ENCODE peak calls at places on chromosomes 5 and 9, in four cellular contexts. One of them, this sample, is unnamed.

GRCh38 chr5:68295772-68296171 is 80.2 kb downstream of the PIK3R1 start:
- DNase-seq in T-helper 17 cell: no peak
- DNase-seq in effector memory CD8-positive, alpha-beta T cell: no peak
- DNase-seq in T-helper 22 cell: no peak
- DNase-seq in this sample: no peak

GRCh38 chr9:84851935-84852585 is 182.5 kb downstream of the NTRK2 start:
- DNase-seq in T-helper 17 cell: no peak
- DNase-seq in effector memory CD8-positive, alpha-beta T cell: no peak
- DNase-seq in T-helper 22 cell: no peak
- DNase-seq in this sample: no peak

GRCh38 chr5:170565077-170565476 is 61.3 kb downstream of the KCNIP1 start:
- DNase-seq in T-helper 17 cell: no peak
- DNase-seq in effector memory CD8-positive, alpha-beta T cell: no peak
- DNase-seq in T-helper 22 cell: no peak
- DNase-seq in this sample: no peak

GRCh38 chr5:54415896-54416640 is 39.4 kb upstream of the HSPB3 start:
- DNase-seq in T-helper 17 cell: no peak
- DNase-seq in effector memory CD8-positive, alpha-beta T cell: no peak
- DNase-seq in T-helper 22 cell: no peak
- DNase-seq in this sample: no peak

GRCh38 chr5:161751265-161751664 is 65.7 kb downstream of the GABRA6 start:
- DNase-seq in T-helper 17 cell: no peak
- DNase-seq in effector memory CD8-positive, alpha-beta T cell: no peak
- DNase-seq in T-helper 22 cell: no peak
- DNase-seq in this sample: no peak

GRCh38 chr9:135702002-135702721 is at the start of gene KCNT1:
- DNase-seq in T-helper 17 cell: peak
- DNase-seq in effector memory CD8-positive, alpha-beta T cell: peak
- DNase-seq in T-helper 22 cell: no peak
- DNase-seq in this sample: peak

GRCh38 chr9:99121604-99122003 is 16.7 kb downstream of the TGFBR1 start:
- DNase-seq in T-helper 17 cell: no peak
- DNase-seq in effector memory CD8-positive, alpha-beta T cell: no peak
- DNase-seq in T-helper 22 cell: no peak
- DNase-seq in this sample: no peak

GRCh38 chr9:130138791-130139190 is 33.4 kb upstream of the NCS1 start:
- DNase-seq in T-helper 17 cell: no peak
- DNase-seq in effector memory CD8-positive, alpha-beta T cell: no peak
- DNase-seq in T-helper 22 cell: no peak
- DNase-seq in this sample: no peak

GRCh38 chr5:149153193-149153750 is 12.0 kb downstream of the ABLIM3 start:
- DNase-seq in T-helper 17 cell: no peak
- DNase-seq in effector memory CD8-positive, alpha-beta T cell: no peak
- DNase-seq in T-helper 22 cell: no peak
- DNase-seq in this sample: no peak

This sample was measured in activated B cell treated with CpG ODN at 0.5 μM for 24 hours.